ENCODE peak calls at places on chromosomes 11 and 22, in seven cellular contexts. C is IMR-90, S is HCT116, E is H1, T is stomach, M is breast epithelium, W is K562. U is an unnamed sample. For H3K4me1, the result is how much of the 10 kb centered on the place peaks cover.

GRCh38 chr11:65293909-65294381 is 20.7 kb upstream of the CDC42EP2 start:
- DNase-seq in C (no peak), S (no peak), E (no peak), T (no peak), M (no peak), W (no peak), U (peak)

GRCh38 chr11:100445231-100445735 is 241.8 kb upstream of the ARHGAP42 start:
- DNase-seq in C (no peak), S (no peak), E (no peak), T (peak), M (no peak), W (no peak), U (no peak)

GRCh38 chr22:45007946-45008852 is 1.6 kb downstream of the PHF21B start:
- DNase-seq in C (no peak), S (no peak), E (no peak), T (no peak), M (no peak), W (peak), U (peak)

GRCh38 chr22:25051073-25051472 is 98.6 kb downstream of the KIAA1671 start:
- DNase-seq in C (no peak), S (peak), E (no peak), T (no peak), M (no peak), W (peak), U (no peak)

GRCh38 chr11:68584991-68585524 is 99.3 kb upstream of the GAL start:
- DNase-seq in C (peak), S (no peak), E (no peak), T (no peak), M (no peak), W (no peak), U (no peak)

GRCh38 chr11:10302744-10303557 is 1.9 kb upstream of the ADM start:
- DNase-seq in C (peak), S (no peak), E (no peak), T (peak), M (peak), W (peak), U (peak)

GRCh38 chr11:117816846-117817212 is 7.7 kb downstream of the FXYD2 start:
- DNase-seq in C (no peak), S (no peak), E (no peak), T (no peak), M (no peak), W (no peak), U (no peak)

GRCh38 chr11:47248304-47248663 is 330 bp downstream of the ACP2 start:
- DNase-seq in C (peak), S (no peak), E (no peak), T (no peak), M (no peak), W (no peak), U (no peak)

GRCh38 chr22:23218867-23219251 is 38.5 kb downstream of the BCR start:
- DNase-seq in C (peak), S (no peak), E (no peak), T (peak), M (no peak), W (no peak), U (peak)

GRCh38 chr11:32118025-32118974 is 27.4 kb downstream of the RCN1 start:
- DNase-seq in C (peak), S (peak), E (no peak), T (no peak), M (no peak), W (no peak), U (no peak)

GRCh38 chr22:22959147-22959827 is 71.7 kb downstream of the IGLL5 start:
- DNase-seq in C (peak), S (peak), E (no peak), T (peak), M (peak), W (peak), U (peak)

GRCh38 chr22:19741053-19741452 is 17.7 kb downstream of the GP1BB start:
- DNase-seq in C (no peak), S (no peak), E (no peak), T (no peak), M (no peak), W (no peak), U (no peak)

GRCh38 chr11:119700536-119701346 is 28.3 kb downstream of the NECTIN1 start:
- DNase-seq in C (no peak), S (no peak), E (no peak), T (no peak), M (no peak), W (no peak), U (no peak)

GRCh38 chr22:47201186-47201995 is 438.9 kb downstream of the TBC1D22A start:
- DNase-seq in C (no peak), S (no peak), E (no peak), T (peak), M (no peak), W (no peak), U (peak)

GRCh38 chr11:58923300-58923788 is 15.9 kb upstream of the GLYATL1 start:
- DNase-seq in C (peak), S (peak), E (no peak), T (no peak), M (no peak), W (peak), U (no peak)

GRCh38 chr22:48796295-48797015 is 1031.2 kb downstream of the BRD1 start:
- DNase-seq in C (no peak), S (no peak), E (no peak), T (no peak), M (no peak), W (no peak), U (no peak)

GRCh38 chr11:113274708-113275582 is 39.4 kb upstream of the TTC12 start:
- DNase-seq in C (no peak), S (no peak), E (peak), T (no peak), M (no peak), W (no peak), U (no peak)

GRCh38 chr11:27464155-27464759 is 8.3 kb downstream of the LGR4 start:
- DNase-seq in C (peak), S (no peak), E (no peak), T (no peak), M (peak), W (no peak), U (no peak)

GRCh38 chr11:31492320-31492913 is 17.0 kb downstream of the IMMP1L start:
- DNase-seq in C (peak), S (no peak), E (no peak), T (no peak), M (no peak), W (no peak), U (no peak)

GRCh38 chr11:70207531-70208131 is 4.5 kb downstream of the FADD start:
- DNase-seq in C (no peak), S (no peak), E (no peak), T (no peak), M (no peak), W (no peak), U (no peak)
- TF ChIP-seq POLR2A in C (no peak), S (no peak), E (no peak), T (no peak), M (no peak), W (no peak), U (no peak)

GRCh38 chr11:35525501-35526175 is at the start of gene PAMR1:
- DNase-seq in C (peak), S (no peak), E (peak), T (peak), M (peak), W (no peak), U (peak)
- H3K4me3 ChIP-seq in C (peak), S (no peak), E (peak), T (peak), M (peak), W (no peak), U (peak)

GRCh38 chr11:94145431-94145830 is 16.8 kb downstream of the PANX1 start:
- DNase-seq in C (no peak), S (no peak), E (no peak), T (no peak), M (no peak), W (no peak), U (no peak)
- H3K4me1 ChIP-seq in C (under half), S (under half), E (under half), T (under half), M (under half), W (under half), U (under half)

GRCh38 chr11:279040-279965 is 1.1 kb downstream of the NLRP6 start:
- DNase-seq in C (no peak), S (no peak), E (no peak), T (no peak), M (no peak), W (no peak), U (no peak)
- TF ChIP-seq POLR2A in C (no peak), S (no peak), E (no peak), T (no peak), M (no peak), W (no peak), U (no peak)

GRCh38 chr11:288328-289144 is at the start of gene PGGHG:
- DNase-seq in C (no peak), S (no peak), E (no peak), T (peak), M (no peak), W (no peak), U (peak)

GRCh38 chr11:291281-292210 is 2.6 kb downstream of the PGGHG start:
- DNase-seq in C (no peak), S (no peak), E (no peak), T (no peak), M (no peak), W (no peak), U (peak)

GRCh38 chr11:290621-291231 is 1.8 kb downstream of the PGGHG start:
- DNase-seq in C (no peak), S (no peak), E (no peak), T (no peak), M (no peak), W (no peak), U (peak)

GRCh38 chr11:289145-289705 is 299 bp downstream of the PGGHG start:
- DNase-seq in C (no peak), S (no peak), E (no peak), T (no peak), M (no peak), W (peak), U (peak)

GRCh38 chr11:289706-290620 is 1.0 kb downstream of the PGGHG start:
- DNase-seq in C (no peak), S (no peak), E (no peak), T (no peak), M (no peak), W (no peak), U (peak)
- H3K4me3 ChIP-seq in C (peak), S (peak), E (peak), T (peak), M (peak), W (peak), U (peak)